ENCODE peak calls at places on chromosomes 13 and 19, in five cellular contexts. B is transverse colon, S is stomach, F is ovary, D is upper lobe of left lung. N is an unnamed sample.

GRCh38 chr13:18992791-18993190 is 188.8 kb downstream of the TUBA3C start:
- DNase-seq in B (no peak), S (peak), F (no peak), D (no peak), N (no peak)

GRCh38 chr13:111382877-111383276 is 62.4 kb downstream of the TEX29 start:
- DNase-seq in B (no peak), S (peak), F (no peak), D (no peak), N (no peak)

GRCh38 chr19:9075064-9075964 is 11.5 kb upstream of the OR1M1 start:
- DNase-seq in B (peak), S (peak), F (peak), D (peak), N (peak)

GRCh38 chr13:112990783-112991182 is 21.8 kb downstream of the MCF2L start:
- DNase-seq in B (peak), S (peak), F (no peak), D (no peak), N (no peak)

GRCh38 chr19:57056972-57057371 is 62.8 kb upstream of the USP29 start:
- DNase-seq in B (peak), S (peak), F (peak), D (peak), N (no peak)

GRCh38 chr13:108302279-108302678 is 32.8 kb downstream of the TNFSF13B start:
- DNase-seq in B (no peak), S (no peak), F (no peak), D (no peak), N (no peak)

GRCh38 chr13:26923824-26924605 is 163.4 kb upstream of the GPR12 start:
- DNase-seq in B (no peak), S (no peak), F (no peak), D (no peak), N (no peak)

GRCh38 chr13:113656831-113657671 is 947 bp downstream of the ATP4B start:
- DNase-seq in B (peak), S (peak), F (peak), D (peak), N (peak)

GRCh38 chr19:18421371-18421959 is 2.3 kb downstream of the SSBP4 start:
- DNase-seq in B (no peak), S (no peak), F (peak), D (no peak), N (no peak)

GRCh38 chr19:3452456-3453068 is 27.8 kb downstream of the SMIM24 start:
- DNase-seq in B (no peak), S (no peak), F (no peak), D (no peak), N (no peak)

GRCh38 chr19:469833-470232 is 9.0 kb upstream of the SHC2 start:
- DNase-seq in B (no peak), S (no peak), F (no peak), D (no peak), N (no peak)

GRCh38 chr13:44972956-44973581 is 16.2 kb downstream of the NUFIP1 start:
- DNase-seq in B (no peak), S (no peak), F (no peak), D (no peak), N (no peak)

GRCh38 chr13:85590231-85590931 is 208.8 kb downstream of the SLITRK6 start:
- DNase-seq in B (no peak), S (no peak), F (no peak), D (no peak), N (no peak)

GRCh38 chr19:55165952-55166529 is 372 bp downstream of the DNAAF3 start:
- DNase-seq in B (peak), S (peak), F (peak), D (peak), N (no peak)

DNA sequence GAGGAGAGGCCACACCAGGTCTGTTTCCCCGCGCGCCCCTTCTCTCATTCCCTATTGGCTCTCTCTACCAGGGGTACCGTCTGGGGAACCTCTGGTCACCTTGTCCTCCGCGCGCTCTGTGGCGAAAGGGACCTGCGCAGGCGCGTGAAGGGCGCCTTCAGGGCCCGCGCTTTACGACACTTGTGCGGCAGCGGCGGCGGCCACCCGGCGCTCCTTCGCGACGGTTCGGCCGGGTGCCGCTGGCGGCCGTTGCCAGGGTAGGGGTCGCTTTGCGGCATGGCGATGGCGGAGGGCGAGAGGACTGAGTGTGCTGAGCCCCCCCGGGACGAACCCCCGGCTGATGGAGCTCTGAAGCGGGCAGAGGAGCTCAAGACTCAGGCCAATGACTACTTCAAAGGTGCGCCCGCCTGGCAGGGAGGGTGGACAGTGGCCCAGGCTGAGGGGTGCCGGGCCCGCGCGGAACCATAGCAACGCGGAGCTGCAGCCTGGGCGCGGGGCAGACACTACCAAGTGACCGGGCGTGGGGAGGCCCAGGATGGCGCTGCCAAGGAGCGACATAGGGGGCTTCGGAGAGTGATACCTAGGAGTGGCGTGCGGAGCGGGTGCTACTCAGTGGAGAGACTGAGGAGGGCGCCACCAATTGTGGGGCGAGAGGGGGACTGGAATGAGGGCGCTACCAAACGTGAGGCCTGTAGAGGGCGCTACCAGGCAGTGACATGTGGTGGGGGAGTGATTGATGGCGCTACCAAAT is at the start of gene PPP5C:
- DNase-seq in B (peak), S (peak), F (peak), D (peak), N (peak)
- TF ChIP-seq EP300 in B (no peak), S (no peak), F (no peak), D (no peak), N (peak)

DNA sequence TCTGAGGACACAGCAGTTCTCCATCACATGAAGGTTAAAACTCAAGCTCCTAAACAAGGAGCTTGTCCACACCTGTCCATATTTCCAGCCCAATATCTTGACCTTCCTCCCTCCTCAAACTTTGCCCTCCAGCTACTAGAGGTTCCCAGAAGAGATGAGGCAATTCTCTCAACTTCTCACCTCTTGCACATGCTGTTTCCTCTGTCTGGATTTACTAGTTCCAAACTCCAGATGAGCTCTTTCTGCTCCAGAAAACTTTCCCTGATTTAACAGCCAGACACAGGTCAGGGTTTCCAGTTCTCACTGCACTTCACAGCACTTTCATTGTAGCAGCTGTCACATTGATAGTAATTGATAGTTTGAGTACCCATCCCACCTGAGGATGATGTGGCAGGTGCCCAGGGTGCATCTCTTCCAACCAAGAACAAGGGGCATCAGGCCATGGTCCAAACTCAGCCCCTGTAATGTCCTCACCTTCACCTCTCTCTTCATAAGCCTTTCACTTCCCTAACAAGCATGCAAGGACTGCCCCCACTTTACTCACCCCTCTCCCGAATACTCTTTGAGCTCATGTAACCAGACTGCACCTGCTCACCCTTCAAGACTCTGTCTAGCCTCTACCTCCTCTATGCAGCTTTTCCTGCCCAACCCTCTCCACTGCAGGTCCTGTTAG is 3.0 kb upstream of the WDFY2 start:
- DNase-seq in B (no peak), S (no peak), F (no peak), D (no peak), N (no peak)
- TF ChIP-seq CTCF in B (no peak), S (no peak), F (no peak), D (no peak), N (no peak)

GRCh38 chr13:39377699-39378098 is 225.3 kb downstream of the LHFPL6 start:
- DNase-seq in B (no peak), S (no peak), F (no peak), D (no peak), N (no peak)
- H3K27ac ChIP-seq in B (no peak), S (no peak), F (no peak), D (no peak), N (no peak)

GRCh38 chr19:31693870-31694269 is 344.6 kb upstream of the TSHZ3 start:
- DNase-seq in B (no peak), S (no peak), F (no peak), D (no peak), N (no peak)

GRCh38 chr19:31698352-31698751 is 349.1 kb upstream of the TSHZ3 start:
- DNase-seq in B (no peak), S (no peak), F (no peak), D (no peak), N (no peak)

GRCh38 chr19:31694761-31695160 is 345.5 kb upstream of the TSHZ3 start:
- DNase-seq in B (no peak), S (no peak), F (no peak), D (no peak), N (no peak)

DNA sequence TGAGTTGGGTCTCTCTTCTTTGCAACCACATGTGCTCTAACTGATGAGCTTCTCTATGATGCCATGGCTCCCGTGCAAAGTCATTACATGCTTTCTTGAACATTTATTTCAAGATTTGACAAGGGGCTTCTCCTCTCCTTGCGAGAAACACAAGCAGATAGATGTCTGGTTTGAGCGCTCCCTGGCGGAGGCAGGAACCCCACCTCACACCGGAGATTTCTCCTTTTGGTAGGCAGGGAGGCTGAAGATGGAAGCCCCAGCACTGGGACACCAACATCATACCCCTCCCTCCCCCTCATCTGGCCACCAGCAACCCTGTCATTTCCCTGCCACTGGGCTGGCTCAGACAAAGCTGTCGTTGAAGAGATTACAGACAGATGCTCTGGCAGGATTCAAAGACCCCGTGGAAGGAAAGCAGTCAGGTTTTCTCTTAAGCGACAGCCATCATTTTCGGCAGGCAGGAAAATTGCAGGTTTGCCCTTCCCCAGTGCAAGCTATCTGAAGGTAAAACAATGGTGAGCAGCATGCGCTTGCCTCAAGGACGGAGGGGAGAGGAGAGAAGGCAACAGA is 344.0 kb upstream of the TSHZ3 start:
- DNase-seq in B (no peak), S (no peak), F (no peak), D (no peak), N (no peak)
- TF ChIP-seq EP300 in B (no peak), S (no peak), F (no peak), D (no peak), N (no peak)

GRCh38 chr19:13723206-13723605 is 41.1 kb upstream of the MRI1 start:
- DNase-seq in B (no peak), S (no peak), F (no peak), D (no peak), N (no peak)

GRCh38 chr19:13717194-13717643 is 47.1 kb upstream of the MRI1 start:
- DNase-seq in B (no peak), S (no peak), F (no peak), D (no peak), N (no peak)

GRCh38 chr19:13712767-13713201 is 51.5 kb upstream of the MRI1 start:
- DNase-seq in B (no peak), S (no peak), F (no peak), D (no peak), N (no peak)

GRCh38 chr19:13718733-13719132 is 45.6 kb upstream of the MRI1 start:
- DNase-seq in B (peak), S (no peak), F (no peak), D (no peak), N (no peak)
- TF ChIP-seq CTCF in B (peak), S (no peak), F (no peak), D (no peak), N (no peak)

GRCh38 chr13:81393110-81393509 is 1052.2 kb upstream of the SPRY2 start:
- DNase-seq in B (no peak), S (no peak), F (no peak), D (no peak), N (no peak)

GRCh38 chr13:81396172-81396571 is 1055.2 kb upstream of the SPRY2 start:
- DNase-seq in B (no peak), S (no peak), F (no peak), D (no peak), N (no peak)

GRCh38 chr13:81393686-81394085 is 1052.8 kb upstream of the SPRY2 start:
- DNase-seq in B (no peak), S (no peak), F (no peak), D (no peak), N (no peak)

GRCh38 chr13:81394605-81395004 is 1053.7 kb upstream of the SPRY2 start:
- DNase-seq in B (no peak), S (no peak), F (no peak), D (no peak), N (no peak)

DNA sequence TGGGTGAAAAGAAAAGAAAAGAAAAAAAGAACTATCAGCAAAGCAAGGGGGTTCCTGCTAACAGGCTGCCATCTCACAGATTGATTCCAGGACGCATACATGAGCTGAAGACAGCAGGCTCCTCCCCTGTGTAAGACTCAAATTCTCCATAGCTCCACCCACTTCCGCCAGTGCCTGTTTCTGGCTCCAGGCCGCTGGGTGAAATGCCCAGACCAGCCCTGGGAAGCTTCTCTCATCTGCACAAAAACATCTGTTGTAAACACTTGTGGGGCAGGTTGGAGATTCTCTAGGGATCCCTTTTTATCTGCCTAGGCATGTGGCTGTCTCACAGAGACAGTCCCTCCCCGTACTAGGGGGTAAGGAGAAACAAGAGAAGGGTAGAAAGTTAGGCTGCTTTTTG is 1054.4 kb upstream of the SPRY2 start:
- DNase-seq in B (peak), S (no peak), F (no peak), D (no peak), N (no peak)
- H3K27ac ChIP-seq in B (peak), S (no peak), F (no peak), D (no peak), N (no peak)

GRCh38 chr19:49403404-49404187 is 15.5 kb downstream of the KASH5 start:
- DNase-seq in B (no peak), S (no peak), F (no peak), D (no peak), N (no peak)
- TF ChIP-seq EP300 in B (no peak), S (no peak), F (no peak), D (no peak), N (no peak)